ENCODE peak calls at places on chromosomes 6 and 20, in four cellular contexts. M, P, B and N are unnamed samples.

GRCh38 chr20:4038047-4038459 is 22.7 kb upstream of the RNF24 start:
- DNase-seq in M (peak), P (peak), B (no peak), N (no peak)

GRCh38 chr6:167827062-167827587 is 414 bp downstream of the AFDN start:
- DNase-seq in M (no peak), P (no peak), B (no peak), N (no peak)

GRCh38 chr6:15148356-15149058 is 97.4 kb upstream of the JARID2 start:
- DNase-seq in M (no peak), P (peak), B (peak), N (peak)

GRCh38 chr6:153862139-153862538 is 176.9 kb upstream of the OPRM1 start:
- DNase-seq in M (no peak), P (no peak), B (no peak), N (no peak)

GRCh38 chr20:62425281-62426058 is 1.9 kb downstream of the RBBP8NL start:
- DNase-seq in M (no peak), P (no peak), B (no peak), N (no peak)

GRCh38 chr6:148257810-148258209 is 84.8 kb upstream of the SASH1 start:
- DNase-seq in M (no peak), P (no peak), B (no peak), N (no peak)

GRCh38 chr6:68834561-68834960 is 199.5 kb downstream of the ADGRB3 start:
- DNase-seq in M (no peak), P (no peak), B (no peak), N (no peak)

GRCh38 chr6:170031684-170032121 is 259.2 kb downstream of the DLL1 start:
- DNase-seq in M (no peak), P (no peak), B (no peak), N (no peak)

GRCh38 chr20:63863798-63864544 is 1.1 kb upstream of the TPD52L2 start:
- DNase-seq in M (peak), P (peak), B (peak), N (no peak)

GRCh38 chr20:61706562-61706961 is 359.1 kb downstream of the TAF4 start:
- DNase-seq in M (no peak), P (no peak), B (no peak), N (no peak)

GRCh38 chr6:116472710-116473109 is 11.5 kb downstream of the CALHM6 start:
- DNase-seq in M (no peak), P (no peak), B (no peak), N (peak)

GRCh38 chr20:14295812-14296211 is 41.6 kb downstream of the FLRT3 start:
- DNase-seq in M (no peak), P (no peak), B (no peak), N (no peak)

GRCh38 chr6:39256294-39256693 is 27.0 kb upstream of the KCNK5 start:
- DNase-seq in M (no peak), P (no peak), B (no peak), N (no peak)

GRCh38 chr6:142296975-142297604 is 4.7 kb upstream of the ADGRG6 start:
- DNase-seq in M (no peak), P (no peak), B (no peak), N (no peak)

GRCh38 chr20:32702706-32703425 is 29.1 kb upstream of the C20orf203 start:
- DNase-seq in M (no peak), P (no peak), B (no peak), N (no peak)

GRCh38 chr6:129342243-129342642 is 367.7 kb downstream of the ARHGAP18 start:
- DNase-seq in M (no peak), P (no peak), B (peak), N (no peak)

GRCh38 chr6:39992861-39993622 is 58.8 kb upstream of the MOCS1 start:
- DNase-seq in M (no peak), P (no peak), B (no peak), N (no peak)

GRCh38 chr6:170514908-170515307 is 38.2 kb downstream of the PSMB1 start:
- DNase-seq in M (no peak), P (no peak), B (no peak), N (no peak)

GRCh38 chr20:23078994-23079364 is 7.1 kb downstream of the CD93 start:
- DNase-seq in M (no peak), P (no peak), B (no peak), N (no peak)

GRCh38 chr6:142377112-142377848 is 75.5 kb downstream of the ADGRG6 start:
- DNase-seq in M (no peak), P (no peak), B (no peak), N (no peak)

GRCh38 chr6:105835373-105835772 is 250.8 kb upstream of the PRDM1 start:
- DNase-seq in M (no peak), P (peak), B (no peak), N (no peak)

GRCh38 chr20:45355209-45355608 is 7.0 kb upstream of the SDC4 start:
- DNase-seq in M (no peak), P (peak), B (no peak), N (no peak)

GRCh38 chr6:19181252-19181651 is 655.9 kb upstream of the ID4 start:
- DNase-seq in M (no peak), P (no peak), B (no peak), N (no peak)

GRCh38 chr6:404685-405423 is 13.3 kb downstream of the IRF4 start:
- DNase-seq in M (no peak), P (no peak), B (no peak), N (no peak)

GRCh38 chr6:147507162-147508072 is 1.1 kb upstream of the SAMD5 start:
- DNase-seq in M (no peak), P (no peak), B (no peak), N (no peak)

GRCh38 chr6:132598473-132598872 is 8.9 kb upstream of the TAAR5 start:
- DNase-seq in M (no peak), P (no peak), B (no peak), N (no peak)

GRCh38 chr6:6713660-6714446 is 125.3 kb downstream of the LY86 start:
- DNase-seq in M (no peak), P (peak), B (no peak), N (no peak)

GRCh38 chr6:6712979-6713514 is 124.5 kb downstream of the LY86 start:
- DNase-seq in M (no peak), P (no peak), B (no peak), N (no peak)

GRCh38 chr6:6714498-6715360 is 126.2 kb downstream of the LY86 start:
- DNase-seq in M (no peak), P (no peak), B (no peak), N (no peak)

GRCh38 chr6:6717008-6717763 is 128.7 kb downstream of the LY86 start:
- DNase-seq in M (no peak), P (no peak), B (no peak), N (no peak)

GRCh38 chr6:6715465-6715864 is 126.9 kb downstream of the LY86 start:
- DNase-seq in M (no peak), P (no peak), B (no peak), N (no peak)
- TF ChIP-seq CTCF in M (no peak), P (no peak), B (no peak), N (no peak)

GRCh38 chr6:8059129-8059528 is 5.1 kb downstream of the BLOC1S5 start:
- DNase-seq in M (no peak), P (peak), B (no peak), N (no peak)
- TF ChIP-seq CTCF in M (peak), P (peak), B (peak), N (no peak)

GRCh38 chr6:70304611-70305010 is 1.7 kb upstream of the COL9A1 start:
- DNase-seq in M (no peak), P (no peak), B (no peak), N (no peak)

GRCh38 chr6:70298070-70298469 is 4.8 kb downstream of the COL9A1 start:
- DNase-seq in M (no peak), P (no peak), B (no peak), N (no peak)

GRCh38 chr6:70303034-70303525 is at the start of gene COL9A1:
- DNase-seq in M (no peak), P (no peak), B (no peak), N (no peak)

DNA sequence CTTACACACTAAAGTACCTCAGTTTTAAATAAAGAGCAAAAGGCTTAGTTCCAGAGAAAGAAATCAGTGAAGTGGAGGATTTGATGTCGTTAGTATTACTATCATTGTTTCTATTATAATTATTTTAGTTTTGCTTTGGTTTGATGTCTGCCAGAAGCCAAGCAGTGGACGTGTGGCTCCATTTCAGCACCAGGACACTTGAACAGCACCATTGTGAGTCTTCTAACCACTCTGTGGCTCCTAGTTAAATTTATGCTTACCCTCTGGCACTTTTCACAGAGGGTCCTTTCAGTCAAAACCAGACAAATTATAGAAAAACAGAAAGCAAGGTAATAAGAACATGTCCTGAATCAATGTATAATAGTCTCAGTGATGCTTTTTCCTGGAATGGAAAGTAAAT is 3.4 kb downstream of the COL9A1 start:
- DNase-seq in M (no peak), P (no peak), B (no peak), N (no peak)
- TF ChIP-seq CTCF in M (no peak), P (no peak), B (no peak), N (no peak)

DNA sequence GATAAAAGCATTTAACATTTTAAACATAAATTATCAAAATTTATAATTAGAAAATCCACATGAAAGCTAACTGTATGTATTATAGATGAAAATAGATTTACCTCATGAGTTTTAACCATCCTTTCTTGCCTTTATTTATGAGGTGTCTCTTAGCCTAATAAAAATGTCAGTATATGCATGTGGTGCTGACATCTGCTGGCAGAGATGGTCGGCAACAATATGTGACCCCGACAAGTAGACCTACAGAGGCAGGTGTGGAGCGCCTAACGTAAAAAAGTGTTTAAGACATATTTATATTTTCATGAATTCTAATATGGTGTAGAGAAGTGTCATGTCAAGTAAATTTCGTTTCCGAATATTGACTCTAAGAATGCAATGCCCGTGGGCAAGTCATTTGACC is 149.0 kb upstream of the FUT9 start:
- DNase-seq in M (no peak), P (no peak), B (no peak), N (no peak)
- TF ChIP-seq CTCF in M (no peak), P (no peak), B (no peak), N (no peak)